ENCODE peak calls at places on chromosomes 12 and 14, in ten cellular contexts. Q is psoas muscle, H is tibial artery, T is A673, W is GM13976, M is endodermal cell, D is choroid plexus epithelial cell, E is progenitor cell of endocrine pancreas, Y is AG09309, G is brain microvascular endothelial cell. S is an unnamed sample.

GRCh38 chr12:69966409-69966808 is 141.4 kb downstream of the MYRFL start:
- DNase-seq in Q (peak; percentile 75), H (peak; percentile 62), T (peak; percentile 28), W (no peak), M (peak; percentile 43), D (peak; percentile 20), E (no peak), Y (no peak), G (peak; percentile 66), S (no peak)

GRCh38 chr12:101747695-101748094 is 8.4 kb upstream of the SYCP3 start:
- DNase-seq in Q (no peak), H (no peak), T (no peak), W (no peak), M (no peak), D (no peak), E (no peak), Y (no peak), G (no peak), S (no peak)

GRCh38 chr12:127667131-127667685 is 599.8 kb upstream of the TMEM132C start:
- DNase-seq in Q (no peak), H (no peak), T (no peak), W (no peak), M (no peak), D (no peak), E (no peak), Y (no peak), G (no peak), S (no peak)

GRCh38 chr12:49068879-49069506 is 786 bp downstream of the RHEBL1 start:
- DNase-seq in Q (no peak), H (no peak), T (no peak), W (no peak), M (no peak), D (no peak), E (no peak), Y (no peak), G (no peak), S (no peak)

GRCh38 chr12:28108599-28108998 is 81.7 kb upstream of the CCDC91 start:
- DNase-seq in Q (no peak), H (no peak), T (no peak), W (no peak), M (no peak), D (no peak), E (no peak), Y (no peak), G (peak; percentile 66), S (peak; percentile 24)

GRCh38 chr12:50181691-50182090 is 14.5 kb upstream of the CERS5 start:
- DNase-seq in Q (no peak), H (no peak), T (no peak), W (no peak), M (no peak), D (no peak), E (no peak), Y (no peak), G (no peak), S (no peak)

GRCh38 chr14:23364604-23365352 is at the start of gene EFS:
- DNase-seq in Q (no peak), H (peak; percentile 68), T (peak; percentile 14), W (no peak), M (no peak), D (peak; percentile 23), E (no peak), Y (no peak), G (no peak), S (no peak)

GRCh38 chr14:80388980-80389711 is 177.8 kb upstream of the DIO2 start:
- DNase-seq in Q (no peak), H (no peak), T (no peak), W (no peak), M (no peak), D (peak; percentile 96), E (no peak), Y (peak; percentile 84), G (peak; percentile 75), S (no peak)

GRCh38 chr12:49017764-49018281 is 753 bp downstream of the PRKAG1 start:
- DNase-seq in Q (peak; percentile 81), H (no peak), T (no peak), W (peak; percentile 54), M (no peak), D (peak; percentile 57), E (no peak), Y (no peak), G (peak; percentile 32), S (peak; percentile 56)

GRCh38 chr14:78154827-78155226 is 15.3 kb upstream of the NRXN3 start:
- DNase-seq in Q (no peak), H (no peak), T (peak; percentile 12), W (no peak), M (peak; percentile 84), D (peak; percentile 1), E (no peak), Y (no peak), G (no peak), S (no peak)
- TF ChIP-seq CTCF in Q (no peak), H (no peak), T (peak; percentile 15), W (no peak), M (peak; percentile 76), D (no peak), E (peak; percentile 16), Y (no peak), G (no peak), S (peak; percentile 4)

GRCh38 chr14:100669011-100669412 is 57.7 kb upstream of the DLK1 start:
- DNase-seq in Q (no peak), H (no peak), T (no peak), W (no peak), M (peak; percentile 48), D (no peak), E (no peak), Y (no peak), G (no peak), S (no peak)

GRCh38 chr14:100671906-100672305 is 54.8 kb upstream of the DLK1 start:
- DNase-seq in Q (no peak), H (no peak), T (no peak), W (no peak), M (no peak), D (no peak), E (no peak), Y (no peak), G (no peak), S (no peak)

GRCh38 chr14:100669468-100669867 is 57.2 kb upstream of the DLK1 start:
- DNase-seq in Q (no peak), H (no peak), T (no peak), W (no peak), M (no peak), D (no peak), E (no peak), Y (no peak), G (no peak), S (no peak)

GRCh38 chr14:100671386-100671901 is 55.2 kb upstream of the DLK1 start:
- DNase-seq in Q (no peak), H (no peak), T (no peak), W (no peak), M (no peak), D (no peak), E (no peak), Y (no peak), G (no peak), S (no peak)

GRCh38 chr14:100670017-100670974 is 56.4 kb upstream of the DLK1 start:
- DNase-seq in Q (no peak), H (no peak), T (no peak), W (no peak), M (no peak), D (no peak), E (no peak), Y (no peak), G (no peak), S (no peak)
- TF ChIP-seq CTCF in Q (no peak), H (no peak), T (no peak), W (no peak), M (no peak), D (peak; percentile 25), E (no peak), Y (no peak), G (no peak), S (no peak)

GRCh38 chr14:102208741-102209140 is 69.0 kb downstream of the WDR20 start:
- DNase-seq in Q (no peak), H (no peak), T (no peak), W (no peak), M (no peak), D (no peak), E (no peak), Y (no peak), G (no peak), S (no peak)

GRCh38 chr14:102207831-102208365 is 68.2 kb downstream of the WDR20 start:
- DNase-seq in Q (no peak), H (no peak), T (no peak), W (no peak), M (no peak), D (no peak), E (no peak), Y (no peak), G (no peak), S (no peak)

GRCh38 chr14:102209224-102209966 is 69.7 kb downstream of the WDR20 start:
- DNase-seq in Q (peak; percentile 79), H (no peak), T (peak; percentile 28), W (no peak), M (peak; percentile 81), D (peak; percentile 46), E (no peak), Y (no peak), G (no peak), S (no peak)

GRCh38 chr14:102205560-102205959 is 65.9 kb downstream of the WDR20 start:
- DNase-seq in Q (no peak), H (no peak), T (no peak), W (no peak), M (no peak), D (no peak), E (no peak), Y (no peak), G (no peak), S (no peak)

DNA sequence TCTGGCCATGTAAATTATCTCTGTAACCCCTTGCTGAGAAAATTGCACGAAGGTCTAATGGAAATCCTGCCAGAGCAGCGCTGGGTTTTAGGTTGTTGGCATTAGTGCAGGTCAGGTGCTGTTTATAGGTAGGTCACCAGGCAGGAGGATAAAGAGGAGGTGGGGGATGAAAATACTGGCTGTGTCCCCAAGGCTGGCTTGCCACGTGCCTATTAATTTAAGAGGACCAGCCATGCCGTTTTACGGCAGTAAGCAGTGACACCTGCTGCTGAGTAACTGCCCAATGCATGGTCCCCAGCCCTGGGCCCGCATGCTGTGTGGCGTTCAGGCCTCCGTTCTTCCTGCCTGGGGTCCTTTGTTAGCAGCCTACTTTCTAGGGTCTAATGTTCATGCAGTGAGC is 67.2 kb downstream of the WDR20 start:
- DNase-seq in Q (no peak), H (no peak), T (no peak), W (no peak), M (no peak), D (no peak), E (no peak), Y (no peak), G (no peak), S (no peak)
- TF ChIP-seq CTCF in Q (no peak), H (no peak), T (no peak), W (no peak), M (no peak), D (no peak), E (no peak), Y (no peak), G (no peak), S (no peak)

GRCh38 chr12:54821676-54822075 is 32.6 kb upstream of the MUCL1 start:
- DNase-seq in Q (no peak), H (no peak), T (no peak), W (no peak), M (no peak), D (no peak), E (no peak), Y (no peak), G (no peak), S (no peak)

GRCh38 chr12:54830199-54830598 is 24.1 kb upstream of the MUCL1 start:
- DNase-seq in Q (no peak), H (no peak), T (no peak), W (no peak), M (no peak), D (no peak), E (no peak), Y (no peak), G (no peak), S (no peak)

GRCh38 chr12:54824402-54824801 is 29.9 kb upstream of the MUCL1 start:
- DNase-seq in Q (no peak), H (no peak), T (no peak), W (no peak), M (no peak), D (peak; percentile 2), E (no peak), Y (no peak), G (no peak), S (no peak)
- TF ChIP-seq CTCF in Q (no peak), H (peak; percentile 16), T (peak; percentile 43), W (no peak), M (peak; percentile 67), D (peak; percentile 15), E (peak; percentile 51), Y (no peak), G (no peak), S (no peak)